ENCODE peak calls at places on chromosomes 4 and X, in seven cellular contexts. One of them, this sample, is unnamed.

GRCh38 chr4:41935652-41936021 is 408 bp downstream of the TMEM33 start:
- DNase-seq in stomach: no peak
- DNase-seq in breast epithelium: no peak
- DNase-seq in tibial nerve: no peak
- DNase-seq in HepG2: peak; percentile 63
- DNase-seq in A549: peak; percentile 8
- DNase-seq in adrenal gland: no peak
- DNase-seq in this sample: no peak

GRCh38 chrX:134998246-134998645 is 7.5 kb downstream of the SMIM10 start:
- DNase-seq in breast epithelium: no peak
- DNase-seq in adrenal gland: no peak
- DNase-seq in stomach: no peak
- DNase-seq in HepG2: no peak
- DNase-seq in A549: no peak
- DNase-seq in tibial nerve: no peak
- DNase-seq in this sample: no peak

GRCh38 chr4:96599752-96600151 is 759.9 kb downstream of the PDHA2 start:
- DNase-seq in A549: no peak
- DNase-seq in HepG2: no peak
- DNase-seq in adrenal gland: no peak
- DNase-seq in breast epithelium: no peak
- DNase-seq in tibial nerve: no peak
- DNase-seq in stomach: no peak
- DNase-seq in this sample: no peak

GRCh38 chrX:19592952-19593351 is 77.6 kb upstream of the MAP3K15 start:
- DNase-seq in adrenal gland: no peak
- DNase-seq in breast epithelium: no peak
- DNase-seq in HepG2: no peak
- DNase-seq in tibial nerve: no peak
- DNase-seq in stomach: no peak
- DNase-seq in A549: no peak
- DNase-seq in this sample: no peak

GRCh38 chr4:63619771-63620170 is 789.5 kb downstream of the TECRL start:
- DNase-seq in adrenal gland: no peak
- DNase-seq in stomach: no peak
- DNase-seq in tibial nerve: no peak
- DNase-seq in breast epithelium: no peak
- DNase-seq in HepG2: no peak
- DNase-seq in A549: no peak
- DNase-seq in this sample: no peak

GRCh38 chr4:47442980-47443379 is 20.5 kb downstream of the COMMD8 start:
- DNase-seq in tibial nerve: no peak
- DNase-seq in A549: no peak
- DNase-seq in stomach: no peak
- DNase-seq in breast epithelium: no peak
- DNase-seq in HepG2: no peak
- DNase-seq in adrenal gland: no peak
- DNase-seq in this sample: no peak

GRCh38 chr4:165009493-165010227 is 22.1 kb upstream of the TRIM60 start:
- DNase-seq in breast epithelium: no peak
- DNase-seq in adrenal gland: no peak
- DNase-seq in A549: no peak
- DNase-seq in HepG2: no peak
- DNase-seq in stomach: no peak
- DNase-seq in tibial nerve: no peak
- DNase-seq in this sample: no peak

GRCh38 chrX:22109442-22109841 is 77.3 kb downstream of the PHEX start:
- DNase-seq in A549: no peak
- DNase-seq in adrenal gland: no peak
- DNase-seq in stomach: no peak
- DNase-seq in tibial nerve: no peak
- DNase-seq in breast epithelium: no peak
- DNase-seq in HepG2: no peak
- DNase-seq in this sample: no peak

GRCh38 chr4:38424171-38424871 is 239.7 kb upstream of the KLF3 start:
- DNase-seq in stomach: peak; percentile 77
- DNase-seq in HepG2: peak; percentile 93
- DNase-seq in A549: no peak
- DNase-seq in tibial nerve: no peak
- DNase-seq in adrenal gland: peak; percentile 28
- DNase-seq in breast epithelium: no peak
- DNase-seq in this sample: peak; percentile 52

GRCh38 chr4:127370495-127371069 is 262.2 kb upstream of the INTU start:
- DNase-seq in HepG2: no peak
- DNase-seq in A549: no peak
- DNase-seq in adrenal gland: peak; percentile 20
- DNase-seq in stomach: peak; percentile 75
- DNase-seq in breast epithelium: no peak
- DNase-seq in tibial nerve: peak; percentile 6
- DNase-seq in this sample: peak; percentile 13

GRCh38 chr4:31918891-31919290 is 1198.7 kb downstream of the PCDH7 start:
- DNase-seq in adrenal gland: no peak
- DNase-seq in tibial nerve: no peak
- DNase-seq in HepG2: no peak
- DNase-seq in stomach: no peak
- DNase-seq in breast epithelium: no peak
- DNase-seq in A549: no peak
- DNase-seq in this sample: no peak

GRCh38 chr4:36138221-36138620 is 106.1 kb downstream of the ARAP2 start:
- DNase-seq in tibial nerve: no peak
- DNase-seq in A549: no peak
- DNase-seq in stomach: no peak
- DNase-seq in adrenal gland: no peak
- DNase-seq in HepG2: no peak
- DNase-seq in breast epithelium: no peak
- DNase-seq in this sample: no peak

GRCh38 chrX:56968980-56969379 is 26.4 kb downstream of the SPIN3 start:
- DNase-seq in HepG2: no peak
- DNase-seq in stomach: no peak
- DNase-seq in tibial nerve: no peak
- DNase-seq in adrenal gland: no peak
- DNase-seq in breast epithelium: no peak
- DNase-seq in A549: no peak
- DNase-seq in this sample: no peak

GRCh38 chr4:99202536-99202935 is 16.5 kb downstream of the ADH6 start:
- DNase-seq in stomach: no peak
- DNase-seq in adrenal gland: peak; percentile 23
- DNase-seq in tibial nerve: peak; percentile 68
- DNase-seq in breast epithelium: no peak
- DNase-seq in A549: no peak
- DNase-seq in HepG2: no peak
- DNase-seq in this sample: no peak

GRCh38 chr4:173505924-173506779 is 23.9 kb downstream of the HAND2 start:
- DNase-seq in A549: peak; percentile 57
- DNase-seq in tibial nerve: peak; percentile 54
- DNase-seq in breast epithelium: no peak
- DNase-seq in HepG2: peak; percentile 21
- DNase-seq in adrenal gland: no peak
- DNase-seq in stomach: peak; percentile 59
- DNase-seq in this sample: peak; percentile 63

GRCh38 chr4:26857278-26858034 is 3.2 kb upstream of the STIM2 start:
- DNase-seq in tibial nerve: peak; percentile 71
- DNase-seq in adrenal gland: peak; percentile 86
- DNase-seq in A549: peak; percentile 47
- DNase-seq in HepG2: peak; percentile 58
- DNase-seq in stomach: peak; percentile 94
- DNase-seq in breast epithelium: peak; percentile 88
- DNase-seq in this sample: peak; percentile 93

GRCh38 chrX:142201113-142201512 is 4.0 kb downstream of the MAGEC2 start:
- DNase-seq in HepG2: no peak
- DNase-seq in A549: no peak
- DNase-seq in stomach: no peak
- DNase-seq in adrenal gland: no peak
- DNase-seq in breast epithelium: no peak
- DNase-seq in tibial nerve: no peak
- DNase-seq in this sample: no peak

DNA sequence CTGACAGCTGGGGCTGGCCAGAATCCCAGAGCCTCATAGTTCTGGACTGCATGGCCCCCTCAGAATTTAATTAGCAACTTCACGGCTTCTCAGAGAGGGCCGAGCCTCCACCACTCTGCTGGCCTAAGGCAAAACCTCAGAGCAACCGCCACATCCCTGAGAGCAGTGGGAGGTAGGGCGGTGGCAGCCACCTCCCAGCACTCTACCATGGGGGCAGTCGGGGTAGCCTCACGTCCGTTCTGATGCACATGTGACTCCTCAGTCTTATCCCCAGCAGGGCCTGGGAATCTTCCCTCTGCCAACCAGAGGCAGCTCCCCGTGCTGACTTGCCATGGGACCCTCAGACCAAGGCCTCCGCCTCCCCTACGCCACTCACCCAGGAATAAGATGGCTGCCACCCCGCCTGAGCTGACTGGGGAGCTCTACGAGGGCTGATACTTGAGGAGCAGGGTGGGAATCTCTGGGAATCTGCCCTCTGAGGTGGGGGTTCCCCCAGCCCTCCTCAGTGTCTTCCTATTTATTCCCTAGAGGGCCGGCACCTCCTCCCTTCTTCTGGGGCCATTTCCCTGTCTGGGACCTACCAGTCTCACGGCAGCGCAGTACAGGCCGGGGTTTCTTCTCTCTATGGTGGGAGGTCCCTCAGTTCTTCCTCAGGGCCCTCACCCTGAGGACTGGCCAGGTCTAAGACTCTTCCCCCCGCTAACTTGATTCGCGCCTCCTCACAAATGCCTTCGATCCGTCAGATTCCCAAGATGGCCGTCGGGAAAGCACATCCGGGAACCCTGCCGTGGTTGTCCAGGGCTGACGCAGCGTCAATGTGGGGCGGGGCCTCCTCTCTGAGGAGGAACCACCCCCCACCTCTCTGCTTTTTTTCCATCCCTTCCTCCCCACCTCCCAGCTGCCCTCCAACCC is at the start of gene MAGEC2:
- DNase-seq in breast epithelium: no peak
- DNase-seq in tibial nerve: no peak
- DNase-seq in HepG2: no peak
- DNase-seq in stomach: no peak
- DNase-seq in A549: no peak
- DNase-seq in adrenal gland: no peak
- DNase-seq in this sample: no peak
- TF ChIP-seq POLR2A in breast epithelium: no peak
- TF ChIP-seq POLR2A in tibial nerve: no peak
- TF ChIP-seq POLR2A in HepG2: no peak
- TF ChIP-seq POLR2A in stomach: no peak
- TF ChIP-seq POLR2A in A549: no peak
- TF ChIP-seq POLR2A in adrenal gland: no peak
- TF ChIP-seq POLR2A in this sample: no peak

DNA sequence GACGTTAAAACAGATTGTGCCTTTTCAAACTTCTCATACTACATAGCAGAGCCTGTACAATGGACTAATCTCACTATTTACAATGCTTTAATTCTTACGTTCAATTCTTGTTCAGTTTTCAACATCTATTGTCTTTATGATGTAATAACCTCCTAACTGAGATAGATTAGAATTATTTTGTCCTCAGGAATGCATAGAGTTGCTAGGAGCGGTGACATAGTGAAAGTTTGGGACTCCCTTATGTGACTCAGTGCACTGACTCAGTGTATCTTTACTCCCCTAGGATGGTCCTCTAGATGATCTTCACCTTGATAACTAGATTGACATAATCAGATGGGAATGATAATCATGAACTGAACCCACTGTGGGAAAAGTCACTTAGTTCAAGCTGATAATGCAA is 151.5 kb downstream of the VEGFC start:
- DNase-seq in HepG2: no peak
- DNase-seq in A549: no peak
- DNase-seq in breast epithelium: no peak
- DNase-seq in adrenal gland: no peak
- DNase-seq in stomach: no peak
- DNase-seq in tibial nerve: no peak
- DNase-seq in this sample: no peak
- TF ChIP-seq POLR2A in HepG2: no peak
- TF ChIP-seq POLR2A in A549: no peak
- TF ChIP-seq POLR2A in breast epithelium: no peak
- TF ChIP-seq POLR2A in adrenal gland: no peak
- TF ChIP-seq POLR2A in stomach: no peak
- TF ChIP-seq POLR2A in tibial nerve: no peak
- TF ChIP-seq POLR2A in this sample: no peak

DNA sequence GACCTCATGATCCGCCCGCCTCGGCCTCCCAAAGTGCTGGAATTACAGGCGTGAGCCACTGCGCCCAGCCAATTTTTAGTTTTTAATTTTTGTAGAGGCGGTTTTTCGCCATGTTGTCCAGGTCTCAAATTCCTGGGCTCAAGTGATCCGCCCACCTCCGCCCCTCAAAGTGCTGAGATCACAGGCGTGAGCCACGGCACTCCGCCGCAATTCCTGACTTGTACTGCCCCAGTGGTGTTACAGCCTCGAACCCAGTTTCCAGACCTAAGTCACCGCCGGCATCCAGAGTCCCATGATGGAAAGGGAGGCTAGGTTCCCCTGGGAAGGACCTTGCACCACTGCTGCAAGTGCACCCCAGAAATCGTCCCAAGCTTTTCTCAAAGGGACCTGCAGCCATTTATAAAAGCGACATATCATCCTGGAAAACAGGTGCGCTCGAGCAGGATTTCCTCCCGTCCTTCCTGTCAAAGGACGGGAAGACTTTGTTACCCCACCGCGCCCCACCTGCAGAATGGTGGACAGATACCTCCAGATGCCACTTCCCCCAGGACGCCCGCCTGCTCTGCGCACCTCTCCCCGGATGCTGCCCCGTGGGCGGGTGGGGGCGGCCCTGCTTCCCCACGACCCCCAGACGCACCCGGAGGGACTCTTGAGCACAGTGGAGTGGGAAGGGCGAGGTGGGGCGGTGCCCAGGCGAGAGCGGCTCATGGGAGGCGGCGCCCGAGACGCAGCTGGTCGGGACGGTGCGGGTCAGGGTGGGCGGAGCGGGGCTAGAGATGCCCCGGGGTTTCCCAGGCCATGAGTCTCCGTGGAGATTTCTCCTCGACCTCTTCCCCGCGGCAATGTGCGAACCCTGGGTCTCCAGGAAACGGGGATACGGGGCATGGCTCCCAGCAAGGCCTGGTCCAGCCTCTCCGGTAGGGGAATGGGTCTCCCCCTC is 959 bp upstream of the RPL10 start:
- DNase-seq in A549: peak; percentile 61
- DNase-seq in HepG2: peak; percentile 40
- DNase-seq in stomach: peak; percentile 73
- DNase-seq in adrenal gland: peak; percentile 72
- DNase-seq in breast epithelium: peak; percentile 78
- DNase-seq in tibial nerve: peak; percentile 52
- DNase-seq in this sample: peak; percentile 83
- TF ChIP-seq POLR2A in A549: peak; percentile 49
- TF ChIP-seq POLR2A in HepG2: no peak
- TF ChIP-seq POLR2A in stomach: no peak
- TF ChIP-seq POLR2A in adrenal gland: no peak
- TF ChIP-seq POLR2A in breast epithelium: no peak
- TF ChIP-seq POLR2A in tibial nerve: peak; percentile 30
- TF ChIP-seq POLR2A in this sample: no peak

GRCh38 chrX:120253784-120254183 is 3.2 kb downstream of the ZBTB33 start:
- DNase-seq in HepG2: no peak
- DNase-seq in tibial nerve: no peak
- DNase-seq in breast epithelium: no peak
- DNase-seq in A549: no peak
- DNase-seq in adrenal gland: no peak
- DNase-seq in stomach: no peak
- DNase-seq in this sample: no peak

GRCh38 chrX:120244735-120245498 is 5.7 kb upstream of the ZBTB33 start:
- DNase-seq in A549: peak; percentile 63
- DNase-seq in adrenal gland: peak; percentile 85
- DNase-seq in breast epithelium: peak; percentile 74
- DNase-seq in HepG2: peak; percentile 71
- DNase-seq in stomach: peak; percentile 77
- DNase-seq in tibial nerve: peak; percentile 68
- DNase-seq in this sample: peak; percentile 79

GRCh38 chrX:120251471-120252011 is 929 bp downstream of the ZBTB33 start:
- DNase-seq in stomach: peak; percentile 27
- DNase-seq in A549: peak; percentile 31
- DNase-seq in adrenal gland: peak; percentile 48
- DNase-seq in breast epithelium: peak; percentile 46
- DNase-seq in HepG2: peak; percentile 3
- DNase-seq in tibial nerve: peak; percentile 8
- DNase-seq in this sample: peak; percentile 33

GRCh38 chrX:120250522-120251271 is at the start of gene ZBTB33:
- DNase-seq in tibial nerve: peak; percentile 85
- DNase-seq in A549: peak; percentile 77
- DNase-seq in HepG2: peak; percentile 86
- DNase-seq in breast epithelium: peak; percentile 82
- DNase-seq in stomach: peak; percentile 88
- DNase-seq in adrenal gland: peak; percentile 93
- DNase-seq in this sample: peak; percentile 91
- TF ChIP-seq POLR2A in tibial nerve: peak; percentile 68
- TF ChIP-seq POLR2A in A549: peak; percentile 62
- TF ChIP-seq POLR2A in HepG2: peak; percentile 39
- TF ChIP-seq POLR2A in breast epithelium: peak; percentile 63
- TF ChIP-seq POLR2A in stomach: peak; percentile 43
- TF ChIP-seq POLR2A in adrenal gland: peak; percentile 85
- TF ChIP-seq POLR2A in this sample: peak; percentile 88